ENCODE peak calls at places on chromosomes 11 and 22, in seven cellular contexts. U is mesendoderm, K is neuronal stem cell, B is H9, J is mesenchymal stem cell, H is IMR-90, Y is H1. P is an unnamed sample.

GRCh38 chr22:44735518-44736428 is 16.6 kb upstream of the ARHGAP8 start:
- DNase-seq in Y (peak; percentile 49), H (peak; percentile 41), B (peak; percentile 89), U (peak; percentile 66), K (peak; percentile 67), J (peak; percentile 41), P (peak; percentile 72)

GRCh38 chr11:108938604-108939003 is 273.7 kb downstream of the DDX10 start:
- DNase-seq in H (peak; percentile 27), K (no peak), B (no peak), U (no peak), Y (no peak), J (peak; percentile 42), P (no peak)

GRCh38 chr22:20438066-20438677 is 547 bp upstream of the SCARF2 start:
- DNase-seq in H (peak; percentile 45), Y (no peak), K (no peak), B (peak; percentile 57), U (peak; percentile 59), J (peak; percentile 58), P (no peak)

GRCh38 chr22:50267591-50268390 is 2.4 kb downstream of the MAPK11 start:
- DNase-seq in J (no peak), K (no peak), U (no peak), H (peak; percentile 38), Y (no peak), B (peak; percentile 69), P (peak; percentile 61)

GRCh38 chr11:18706330-18707243 is 8.0 kb downstream of the TMEM86A start:
- DNase-seq in U (no peak), K (no peak), H (no peak), B (no peak), J (no peak), Y (no peak), P (no peak)

GRCh38 chr11:128343870-128344269 is 243.5 kb downstream of the ETS1 start:
- DNase-seq in B (no peak), Y (no peak), U (no peak), J (no peak), K (no peak), H (peak; percentile 41), P (no peak)

GRCh38 chr11:57501951-57502350 is 13.6 kb downstream of the SLC43A1 start:
- DNase-seq in J (no peak), U (no peak), B (no peak), K (no peak), H (peak; percentile 22), Y (no peak), P (no peak)

GRCh38 chr11:117044287-117045035 is 53.8 kb downstream of the SIK3 start:
- DNase-seq in U (no peak), H (no peak), J (no peak), K (no peak), Y (no peak), B (no peak), P (no peak)

GRCh38 chr11:2377511-2378443 is 667 bp downstream of the CD81 start:
- DNase-seq in Y (no peak), K (peak; percentile 56), J (peak; percentile 68), H (peak; percentile 33), B (peak; percentile 57), U (peak; percentile 69), P (no peak)

GRCh38 chr11:43222215-43222614 is 89.6 kb upstream of the API5 start:
- DNase-seq in K (no peak), Y (no peak), J (no peak), H (peak; percentile 2), U (peak; percentile 42), B (no peak), P (peak; percentile 84)

GRCh38 chr11:97557399-97557798 is 1167.6 kb downstream of the JRKL start:
- DNase-seq in Y (no peak), K (no peak), J (peak; percentile 14), U (no peak), B (no peak), H (no peak), P (peak; percentile 21)

GRCh38 chr11:35288817-35289541 is 130.4 kb downstream of the SLC1A2 start:
- DNase-seq in J (peak; percentile 85), B (no peak), H (peak; percentile 80), U (no peak), K (no peak), Y (no peak), P (no peak)

GRCh38 chr11:29310706-29311342 is 706.0 kb downstream of the KCNA4 start:
- DNase-seq in Y (no peak), J (no peak), B (no peak), H (peak; percentile 49), K (no peak), U (peak; percentile 44), P (peak; percentile 15)

GRCh38 chr11:22508691-22509090 is 116.9 kb downstream of the FANCF start:
- DNase-seq in U (no peak), J (no peak), Y (no peak), B (no peak), H (no peak), K (peak; percentile 31), P (no peak)

GRCh38 chr11:36333897-36334296 is 37.8 kb downstream of the PRR5L start:
- DNase-seq in J (peak; percentile 37), H (peak; percentile 53), U (peak; percentile 82), B (peak; percentile 73), K (no peak), Y (no peak), P (no peak)

GRCh38 chr11:76410771-76411423 is 29.8 kb downstream of the GVQW3 start:
- DNase-seq in H (no peak), Y (no peak), B (no peak), K (no peak), J (no peak), U (no peak), P (no peak)

GRCh38 chr22:20777420-20778177 is 3.7 kb downstream of the SERPIND1 start:
- DNase-seq in K (no peak), Y (no peak), J (peak; percentile 88), B (no peak), H (peak; percentile 94), U (peak; percentile 83), P (peak; percentile 87)

GRCh38 chr11:59778122-59778521 is 22.9 kb downstream of the STX3 start:
- DNase-seq in U (no peak), H (no peak), K (no peak), B (no peak), J (no peak), Y (no peak), P (no peak)

GRCh38 chr11:19474954-19475811 is 234.4 kb upstream of the E2F8 start:
- DNase-seq in K (peak; percentile 38), U (peak; percentile 33), Y (no peak), H (no peak), J (no peak), B (no peak), P (no peak)

GRCh38 chr11:113934797-113935196 is 30.2 kb downstream of the HTR3B start:
- DNase-seq in U (no peak), Y (no peak), K (no peak), H (no peak), J (no peak), B (no peak), P (no peak)

GRCh38 chr22:49092751-49093150 is 734.9 kb downstream of the BRD1 start:
- DNase-seq in J (no peak), K (no peak), B (no peak), Y (no peak), U (no peak), H (no peak), P (no peak)
- H3K4ac ChIP-seq in J (no peak overlapping the region), K (no peak overlapping the region), B (no peak overlapping the region), Y (no peak overlapping the region), U (no peak overlapping the region), H (no peak overlapping the region), P (no peak overlapping the region)

DNA sequence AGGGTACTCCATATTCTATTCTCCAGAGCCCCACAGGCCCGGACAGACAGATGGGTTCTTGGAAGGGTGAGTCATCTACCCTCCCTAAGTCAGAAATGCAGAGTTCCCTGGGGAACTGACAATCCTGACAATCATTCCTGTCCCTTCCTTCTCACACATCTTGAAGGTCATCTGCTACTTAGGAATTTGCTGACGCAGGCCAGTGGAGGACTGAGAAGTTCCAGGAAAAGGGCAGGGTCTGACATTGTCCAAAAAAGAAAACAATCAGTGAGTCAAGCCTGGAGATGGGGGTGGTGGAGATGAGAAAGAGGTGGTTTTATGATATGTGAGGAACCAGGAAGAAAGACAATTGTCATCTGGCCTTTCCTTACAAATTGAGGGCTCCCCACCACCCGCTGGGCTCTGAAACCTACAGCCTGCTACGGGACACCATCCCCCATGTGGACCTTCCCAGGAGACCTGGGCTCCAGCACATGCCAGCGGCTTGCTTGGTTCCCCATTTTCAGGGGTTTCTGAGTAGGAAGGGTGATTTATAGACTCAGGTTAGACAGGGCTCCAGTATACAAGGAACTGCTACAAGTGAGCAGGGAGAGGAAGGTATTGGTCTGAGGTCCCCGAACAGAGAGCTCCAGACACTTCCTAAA is 12.9 kb downstream of the CD59 start:
- DNase-seq in Y (no peak), H (peak; percentile 96), B (no peak), J (peak; percentile 94), U (peak; percentile 92), K (no peak), P (peak; percentile 98)
- H3K4me1 ChIP-seq in Y (no peaks in the 10 kb centered on the region), H (peaks cover 36% of the 10 kb centered on the region), B (peaks cover 3% of the 10 kb centered on the region), J (peaks cover 27% of the 10 kb centered on the region), U (peaks cover 8% of the 10 kb centered on the region), K (peaks cover 11% of the 10 kb centered on the region), P (peaks cover 38% of the 10 kb centered on the region)

GRCh38 chr11:66409226-66409625 is 11.6 kb upstream of the NPAS4 start:
- DNase-seq in K (no peak), B (no peak), J (no peak), H (no peak), U (no peak), Y (no peak), P (no peak)

GRCh38 chr11:66408488-66409214 is 12.2 kb upstream of the NPAS4 start:
- DNase-seq in H (peak; percentile 93), Y (peak; percentile 85), B (peak; percentile 93), K (peak; percentile 97), J (peak; percentile 93), U (peak; percentile 97), P (peak; percentile 94)

GRCh38 chr11:66411323-66411722 is 9.5 kb upstream of the NPAS4 start:
- DNase-seq in B (no peak), Y (no peak), J (no peak), U (no peak), H (no peak), K (no peak), P (no peak)

GRCh38 chr11:66412110-66412509 is 8.7 kb upstream of the NPAS4 start:
- DNase-seq in U (no peak), Y (no peak), K (no peak), B (no peak), H (no peak), J (no peak), P (no peak)

GRCh38 chr11:66410191-66410590 is 10.6 kb upstream of the NPAS4 start:
- DNase-seq in J (no peak), H (no peak), K (no peak), Y (no peak), U (no peak), B (no peak), P (no peak)
- H3K23ac ChIP-seq in J (no peak overlapping the region), H (no peak overlapping the region), K (no peak overlapping the region), Y (no peak overlapping the region), U (no peak overlapping the region), B (no peak overlapping the region), P (no peak overlapping the region)

DNA sequence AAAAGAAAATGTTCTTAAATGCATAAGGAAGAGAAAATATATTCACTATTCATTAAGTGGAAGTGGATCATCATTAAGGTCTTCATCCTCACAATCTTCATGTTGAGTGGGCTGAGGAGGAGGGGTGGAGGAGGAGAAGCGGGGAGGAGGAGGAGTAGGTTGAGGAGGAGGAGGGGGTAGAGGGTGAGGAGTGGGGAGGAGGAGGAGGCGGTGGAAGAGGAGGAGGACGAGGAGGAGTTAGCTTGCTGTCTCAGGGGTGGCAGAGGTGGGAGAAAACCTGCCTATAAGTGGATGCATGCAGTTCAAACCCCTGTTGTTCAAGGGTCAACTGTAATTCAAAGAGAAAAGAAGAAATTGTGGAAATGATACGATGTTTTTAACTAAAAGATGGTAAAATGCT is 71.6 kb downstream of the MYEOV start:
- DNase-seq in J (no peak), H (no peak), Y (no peak), U (no peak), K (no peak), B (no peak), P (no peak)
- H3K4ac ChIP-seq in J (no peak overlapping the region), H (peak overlapping the region; percentile 72), Y (no peak overlapping the region), U (no peak overlapping the region), K (no peak overlapping the region), B (no peak overlapping the region), P (no peak overlapping the region)

P was measured in trophoblast cell.